ENCODE peak calls at places on chromosomes 3 and 15, in eight cellular contexts. L, T, D, K, J, M, H and N are unnamed samples.

GRCh38 chr15:88108991-88109390 is 147.5 kb downstream of the NTRK3 start:
- DNase-seq in M (no peak), K (no peak), T (no peak), D (no peak), L (no peak), J (no peak), H (no peak), N (no peak)

GRCh38 chr3:148075829-148076716 is 621.6 kb upstream of the AGTR1 start:
- DNase-seq in H (no peak), M (peak), K (peak), D (no peak), T (no peak), L (peak), J (no peak), N (no peak)

GRCh38 chr3:53129344-53129743 is 891 bp downstream of the RFT1 start:
- DNase-seq in M (no peak), J (no peak), K (no peak), T (no peak), L (no peak), H (no peak), D (no peak), N (no peak)

GRCh38 chr3:194718069-194718468 is 32.4 kb downstream of the FAM43A start:
- DNase-seq in J (no peak), M (no peak), K (no peak), D (no peak), H (no peak), T (no peak), L (no peak), N (no peak)

GRCh38 chr15:49901867-49902775 is 216.9 kb downstream of the ATP8B4 start:
- DNase-seq in M (no peak), T (no peak), D (no peak), J (no peak), H (no peak), K (peak), L (no peak), N (no peak)

GRCh38 chr3:46551615-46552014 is 14.5 kb downstream of the LRRC2 start:
- DNase-seq in M (no peak), D (no peak), J (no peak), T (no peak), L (no peak), H (no peak), K (no peak), N (no peak)

GRCh38 chr15:32952901-32953889 is 235.4 kb downstream of the GREM1 start:
- DNase-seq in M (no peak), T (no peak), J (peak), K (peak), D (no peak), H (no peak), L (peak), N (no peak)

GRCh38 chr3:48215466-48215865 is 7.8 kb upstream of the CAMP start:
- DNase-seq in L (no peak), K (peak), T (no peak), J (peak), D (no peak), H (no peak), M (no peak), N (no peak)

GRCh38 chr3:167837430-167837829 is 101.9 kb downstream of the SERPINI1 start:
- DNase-seq in J (no peak), H (no peak), L (no peak), D (no peak), K (peak), M (no peak), T (no peak), N (no peak)

GRCh38 chr3:167835953-167836352 is 100.4 kb downstream of the SERPINI1 start:
- DNase-seq in T (no peak), L (no peak), H (no peak), M (no peak), K (no peak), J (no peak), D (no peak), N (no peak)

GRCh38 chr3:167839460-167839859 is 103.9 kb downstream of the SERPINI1 start:
- DNase-seq in T (no peak), H (no peak), M (peak), K (no peak), L (no peak), D (no peak), J (no peak), N (no peak)

GRCh38 chr3:167840247-167840646 is 104.7 kb downstream of the SERPINI1 start:
- DNase-seq in K (no peak), M (no peak), T (no peak), H (no peak), J (no peak), L (no peak), D (no peak), N (no peak)

DNA sequence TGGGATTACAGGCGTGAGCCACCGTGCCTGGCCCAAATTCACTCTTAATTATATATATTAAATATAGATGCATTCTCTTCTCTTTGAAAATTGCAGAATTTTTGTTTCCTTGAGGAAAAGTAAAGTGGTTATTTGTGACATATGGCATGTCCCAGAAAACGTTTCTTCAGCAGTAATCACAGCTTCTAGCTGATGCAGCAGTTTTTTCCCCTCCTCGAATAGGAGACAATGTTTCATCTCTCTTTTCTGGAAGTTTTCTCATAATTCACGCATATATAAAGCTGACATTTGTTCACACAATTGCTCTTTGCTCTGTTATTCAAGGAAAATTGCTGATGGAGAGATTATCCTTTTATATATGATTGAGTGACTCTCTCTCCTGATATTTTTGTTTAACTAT is 99.8 kb downstream of the SERPINI1 start:
- DNase-seq in M (no peak), H (no peak), K (no peak), L (no peak), D (no peak), T (no peak), J (no peak), N (no peak)
- H3K27ac ChIP-seq in M (no peak), H (no peak), K (no peak), L (no peak), D (no peak), T (no peak), J (no peak), N (no peak)

GRCh38 chr15:92619380-92620101 is 36.0 kb downstream of the FAM174B start:
- DNase-seq in J (no peak), D (no peak), L (no peak), K (peak), M (no peak), T (no peak), H (no peak), N (no peak)

GRCh38 chr15:92616621-92617179 is 38.9 kb downstream of the FAM174B start:
- DNase-seq in H (no peak), J (no peak), K (peak), M (no peak), D (no peak), T (no peak), L (no peak), N (no peak)

GRCh38 chr15:92617197-92618037 is 38.2 kb downstream of the FAM174B start:
- DNase-seq in H (no peak), D (no peak), L (no peak), J (peak), K (peak), T (no peak), M (no peak), N (no peak)

GRCh38 chr15:92614791-92615785 is 40.5 kb downstream of the FAM174B start:
- DNase-seq in H (no peak), J (no peak), D (no peak), T (no peak), M (no peak), L (no peak), K (no peak), N (no peak)

GRCh38 chr15:92618121-92618520 is 37.5 kb downstream of the FAM174B start:
- DNase-seq in T (no peak), H (no peak), K (no peak), M (no peak), J (no peak), D (no peak), L (no peak), N (no peak)
- H3K27ac ChIP-seq in T (no peak), H (no peak), K (no peak), M (no peak), J (no peak), D (peak), L (no peak), N (no peak)

DNA sequence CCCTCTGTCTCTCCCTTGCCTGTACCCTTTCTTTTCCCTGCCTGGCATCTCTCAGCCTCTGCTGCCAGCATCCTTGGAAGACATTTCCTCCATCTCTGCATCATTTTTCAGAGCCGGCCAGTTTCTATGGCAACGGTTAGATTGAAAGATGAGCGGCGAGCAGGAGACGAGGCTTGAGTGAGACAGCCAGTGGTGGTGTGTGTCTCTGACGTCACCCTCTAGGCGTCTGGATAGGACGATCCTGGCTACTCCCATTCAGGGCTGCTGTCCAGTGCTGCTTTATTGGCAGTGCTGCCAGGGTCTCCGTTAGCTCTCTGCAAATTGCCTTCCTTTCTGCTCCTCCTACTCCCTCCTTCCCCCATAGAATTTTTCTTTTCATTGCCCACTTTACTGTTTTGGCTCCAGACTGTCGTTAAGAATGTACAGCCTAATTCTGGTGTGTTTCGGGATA is 57.9 kb downstream of the TRAK1 start:
- DNase-seq in J (peak), L (peak), D (no peak), K (peak), T (no peak), M (peak), H (no peak), N (peak)
- H3K27ac ChIP-seq in J (no peak), L (no peak), D (no peak), K (no peak), T (no peak), M (no peak), H (no peak), N (peak)

GRCh38 chr15:84947947-84948830 is 33.5 kb upstream of the PDE8A start:
- DNase-seq in L (no peak), K (peak), H (no peak), D (no peak), M (peak), J (peak), T (no peak), N (no peak)
- H3K27ac ChIP-seq in L (no peak), K (peak), H (no peak), D (peak), M (no peak), J (peak), T (no peak), N (no peak)